ENCODE peak calls at places on chromosome 18, in seven cellular contexts. T is renal cortical epithelial cell, X is fibroblast of lung, G is AG09309, K is NCI-H345, O is KBM-7, E is omental fat pad. W is an unnamed sample.

GRCh38 chr18:39051013-39051412 is 1485.4 kb upstream of the CELF4 start:
- DNase-seq in T (peak; percentile 57), E (no peak), G (no peak), X (peak; percentile 12), K (no peak), O (no peak), W (no peak)

GRCh38 chr18:52636536-52636935 is 296.5 kb downstream of the DCC start:
- DNase-seq in K (no peak), O (peak; percentile 12), T (no peak), E (no peak), G (no peak), X (no peak), W (no peak)

GRCh38 chr18:8654482-8655451 is 45.5 kb downstream of the RAB12 start:
- DNase-seq in O (peak; percentile 41), T (peak; percentile 29), G (no peak), X (peak; percentile 57), K (peak; percentile 40), E (no peak), W (no peak)

GRCh38 chr18:24176727-24177416 is 38.0 kb downstream of the CABYR start:
- DNase-seq in X (peak; percentile 62), E (peak; percentile 55), G (no peak), T (peak; percentile 16), O (peak; percentile 70), K (peak; percentile 37), W (no peak)

GRCh38 chr18:44452346-44452745 is 228.3 kb upstream of the SETBP1 start:
- DNase-seq in K (no peak), E (no peak), O (no peak), G (no peak), T (no peak), X (peak; percentile 53), W (no peak)

GRCh38 chr18:53991202-53991601 is 233.3 kb downstream of the MBD2 start:
- DNase-seq in T (peak; percentile 86), K (no peak), O (no peak), X (peak; percentile 0), G (no peak), E (no peak), W (no peak)

GRCh38 chr18:2854871-2855270 is 8.1 kb downstream of the EMILIN2 start:
- DNase-seq in X (peak; percentile 22), O (no peak), K (no peak), T (no peak), G (no peak), E (no peak), W (no peak)

GRCh38 chr18:8747440-8747937 is 42.1 kb downstream of the MTCL1 start:
- DNase-seq in G (peak; percentile 73), O (no peak), T (peak; percentile 93), K (no peak), E (no peak), X (peak; percentile 89), W (no peak)

GRCh38 chr18:73895701-73896100 is 251.9 kb downstream of the FBXO15 start:
- DNase-seq in T (no peak), X (no peak), K (peak; percentile 34), O (no peak), E (no peak), G (no peak), W (no peak)

GRCh38 chr18:34322365-34323289 is 97.9 kb upstream of the NOL4 start:
- DNase-seq in O (peak; percentile 52), X (peak; percentile 85), E (peak; percentile 38), G (no peak), T (peak; percentile 71), K (peak; percentile 48), W (no peak)

GRCh38 chr18:79887181-79888000 is 64.1 kb downstream of the SLC66A2 start:
- DNase-seq in O (no peak), T (no peak), G (no peak), E (no peak), K (no peak), X (no peak), W (no peak)

GRCh38 chr18:28068208-28068607 is 108.7 kb downstream of the CDH2 start:
- DNase-seq in T (no peak), K (no peak), X (no peak), E (no peak), G (no peak), O (no peak), W (no peak)

GRCh38 chr18:66222174-66222573 is 381.7 kb downstream of the CDH19 start:
- DNase-seq in O (no peak), T (no peak), K (no peak), X (no peak), G (no peak), E (no peak), W (no peak)

GRCh38 chr18:13835202-13835601 is 11.3 kb downstream of the MC5R start:
- DNase-seq in O (no peak), X (no peak), E (no peak), K (no peak), G (no peak), T (no peak), W (no peak)

GRCh38 chr18:70289351-70290330 is 796 bp downstream of the SOCS6 start:
- DNase-seq in O (peak; percentile 38), K (peak; percentile 29), X (peak; percentile 46), E (no peak), T (no peak), G (no peak), W (no peak)

GRCh38 chr18:44625367-44625766 is 55.3 kb upstream of the SETBP1 start:
- DNase-seq in E (no peak), G (no peak), T (no peak), X (no peak), O (no peak), K (no peak), W (no peak)

W was measured in CD8-positive, alpha-beta T cell.